ENCODE peak calls at places on chromosome 13, in six cellular contexts. H, R, W, X, T and G are unnamed samples.

GRCh38 chr13:60838581-60838980 is 441.6 kb downstream of the TDRD3 start:
- DNase-seq in X (no peak), W (no peak), R (no peak), H (no peak), T (no peak), G (no peak)

GRCh38 chr13:64234255-64234654 is 2818.6 kb upstream of the PCDH20 start:
- DNase-seq in T (no peak), X (peak), W (peak), R (no peak), H (no peak), G (no peak)

GRCh38 chr13:101739382-101740178 is 287.1 kb downstream of the ITGBL1 start:
- DNase-seq in H (no peak), T (no peak), X (no peak), R (no peak), W (no peak), G (no peak)

GRCh38 chr13:93480553-93481106 is 254.0 kb downstream of the GPC6 start:
- DNase-seq in T (no peak), X (no peak), W (peak), R (no peak), H (no peak), G (no peak)

GRCh38 chr13:101303512-101303911 is 112.8 kb downstream of the NALCN start:
- DNase-seq in R (no peak), T (no peak), X (no peak), W (no peak), H (no peak), G (no peak)

GRCh38 chr13:30453727-30454126 is 12.0 kb downstream of the HMGB1 start:
- DNase-seq in R (no peak), W (peak), X (no peak), H (no peak), T (no peak), G (no peak)

GRCh38 chr13:77494226-77494625 is 41.3 kb upstream of the SCEL start:
- DNase-seq in W (no peak), T (no peak), R (no peak), X (no peak), H (no peak), G (no peak)

GRCh38 chr13:113528798-113529180 is 38.3 kb upstream of the DCUN1D2 start:
- DNase-seq in X (no peak), T (no peak), W (no peak), R (no peak), H (no peak), G (no peak)

GRCh38 chr13:96020941-96021340 is 32.3 kb downstream of the UGGT2 start:
- DNase-seq in W (no peak), T (no peak), H (no peak), X (no peak), R (no peak), G (no peak)

GRCh38 chr13:54226866-54227265 is 1198.3 kb downstream of the OLFM4 start:
- DNase-seq in R (no peak), T (no peak), X (no peak), H (no peak), W (no peak), G (no peak)

GRCh38 chr13:74047925-74048324 is 86.3 kb downstream of the KLF12 start:
- DNase-seq in T (no peak), R (no peak), H (no peak), W (peak), X (no peak), G (no peak)

GRCh38 chr13:26498524-26499208 is 58.8 kb upstream of the WASF3 start:
- DNase-seq in T (no peak), H (no peak), R (no peak), X (peak), W (no peak), G (no peak)

GRCh38 chr13:63184693-63185092 is 1769.0 kb upstream of the PCDH20 start:
- DNase-seq in R (peak), T (no peak), W (peak), H (no peak), X (peak), G (no peak)

GRCh38 chr13:99796175-99796819 is 175.3 kb downstream of the ZIC5 start:
- DNase-seq in X (peak), R (peak), H (no peak), T (no peak), W (peak), G (no peak)

GRCh38 chr13:73268306-73268705 is 209.5 kb downstream of the KLF5 start:
- DNase-seq in H (no peak), X (peak), R (no peak), T (no peak), W (peak), G (no peak)

GRCh38 chr13:94595006-94595942 is 678 bp downstream of the TGDS start:
- DNase-seq in R (no peak), H (peak), W (peak), X (no peak), T (no peak), G (no peak)

GRCh38 chr13:93004919-93005318 is 221.7 kb upstream of the GPC6 start:
- DNase-seq in X (peak), T (no peak), H (no peak), W (peak), R (no peak), G (no peak)

GRCh38 chr13:112350300-112350699 is 25.9 kb upstream of the SPACA7 start:
- DNase-seq in W (no peak), R (no peak), X (no peak), T (no peak), H (no peak), G (no peak)

GRCh38 chr13:102020611-102021216 is 381.1 kb downstream of the FGF14 start:
- DNase-seq in T (no peak), W (no peak), R (no peak), X (peak), H (no peak), G (no peak)

GRCh38 chr13:21901772-21902708 is 231.2 kb downstream of the FGF9 start:
- DNase-seq in R (no peak), X (no peak), T (no peak), W (no peak), H (no peak), G (no peak)

GRCh38 chr13:111924676-111925075 is 142.3 kb upstream of the SOX1 start:
- DNase-seq in H (no peak), W (no peak), R (no peak), X (no peak), T (no peak), G (no peak)

GRCh38 chr13:105336706-105337582 is 1198.5 kb downstream of the EFNB2 start:
- DNase-seq in R (no peak), H (no peak), W (peak), T (no peak), X (peak), G (no peak)

GRCh38 chr13:53778937-53779336 is 750.3 kb downstream of the OLFM4 start:
- DNase-seq in H (no peak), X (no peak), R (no peak), W (no peak), T (no peak), G (no peak)

GRCh38 chr13:25874907-25875306 is 176.9 kb downstream of the SHISA2 start:
- DNase-seq in R (no peak), W (no peak), X (no peak), T (no peak), H (no peak), G (no peak)

GRCh38 chr13:26051231-26052135 is at the start of gene SHISA2:
- DNase-seq in H (no peak), X (no peak), T (no peak), W (peak), R (no peak), G (peak)

GRCh38 chr13:109309625-109310363 is 476.6 kb downstream of the IRS2 start:
- DNase-seq in W (no peak), X (no peak), R (no peak), H (no peak), T (no peak), G (no peak)

GRCh38 chr13:30881191-30881651 is 24.9 kb upstream of the MEDAG start:
- DNase-seq in R (no peak), T (no peak), X (no peak), H (no peak), W (no peak), G (no peak)

GRCh38 chr13:32265726-32266125 is 49.4 kb downstream of the ZAR1L start:
- DNase-seq in H (no peak), X (no peak), T (no peak), W (no peak), R (no peak), G (no peak)

GRCh38 chr13:111900390-111901180 is 166.4 kb upstream of the SOX1 start:
- DNase-seq in R (no peak), T (no peak), X (no peak), W (no peak), H (no peak), G (no peak)

GRCh38 chr13:110199046-110199831 is 107.7 kb downstream of the COL4A1 start:
- DNase-seq in W (no peak), T (no peak), X (no peak), H (no peak), R (no peak), G (no peak)

DNA sequence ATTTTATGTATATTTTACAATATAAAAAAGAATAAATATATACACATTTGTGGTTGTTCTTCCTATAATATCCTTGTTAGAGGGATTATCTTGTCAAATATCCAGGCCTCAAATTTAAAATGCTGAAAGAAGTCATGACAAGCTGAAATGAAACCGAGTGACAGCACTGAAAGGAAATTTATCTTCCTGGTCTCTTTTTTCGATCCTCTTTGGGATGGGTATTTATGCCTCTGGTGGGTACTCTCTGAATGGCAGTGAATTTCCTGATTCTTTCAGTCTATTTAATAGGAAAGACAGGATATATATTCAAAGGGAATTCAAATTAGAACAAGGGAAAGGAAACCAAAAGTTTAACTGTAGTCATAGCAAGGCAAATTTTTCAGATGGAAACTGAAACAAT is 98.0 kb downstream of the DLEU7 start:
- DNase-seq in T (no peak), W (no peak), H (no peak), X (no peak), R (no peak), G (no peak)
- TF ChIP-seq CTCF in T (no peak), W (no peak), H (no peak), X (peak), R (no peak), G (no peak)

GRCh38 chr13:70623260-70623659 is 515.0 kb upstream of the KLHL1 start:
- DNase-seq in R (no peak), H (no peak), T (no peak), W (peak), X (no peak), G (no peak)
- TF ChIP-seq CTCF in R (peak), H (no peak), T (no peak), W (peak), X (no peak), G (peak)

GRCh38 chr13:103539265-103539664 is 473.0 kb upstream of the SLC10A2 start:
- DNase-seq in X (no peak), H (no peak), R (no peak), W (no peak), T (no peak), G (no peak)
- TF ChIP-seq CTCF in X (no peak), H (no peak), R (no peak), W (no peak), T (no peak), G (no peak)

GRCh38 chr13:33973194-33973593 is 155.2 kb downstream of the RFC3 start:
- DNase-seq in T (no peak), H (no peak), R (no peak), W (no peak), X (no peak), G (no peak)
- TF ChIP-seq CTCF in T (no peak), H (no peak), R (no peak), W (no peak), X (no peak), G (no peak)

GRCh38 chr13:39013462-39013861 is 22.8 kb upstream of the STOML3 start:
- DNase-seq in H (no peak), W (no peak), R (no peak), X (no peak), T (no peak), G (no peak)

GRCh38 chr13:39016789-39017188 is 21.1 kb downstream of the PROSER1 start:
- DNase-seq in H (no peak), T (no peak), W (peak), R (no peak), X (no peak), G (no peak)

GRCh38 chr13:39016087-39016486 is 21.8 kb downstream of the PROSER1 start:
- DNase-seq in X (no peak), T (no peak), W (no peak), H (no peak), R (no peak), G (no peak)

DNA sequence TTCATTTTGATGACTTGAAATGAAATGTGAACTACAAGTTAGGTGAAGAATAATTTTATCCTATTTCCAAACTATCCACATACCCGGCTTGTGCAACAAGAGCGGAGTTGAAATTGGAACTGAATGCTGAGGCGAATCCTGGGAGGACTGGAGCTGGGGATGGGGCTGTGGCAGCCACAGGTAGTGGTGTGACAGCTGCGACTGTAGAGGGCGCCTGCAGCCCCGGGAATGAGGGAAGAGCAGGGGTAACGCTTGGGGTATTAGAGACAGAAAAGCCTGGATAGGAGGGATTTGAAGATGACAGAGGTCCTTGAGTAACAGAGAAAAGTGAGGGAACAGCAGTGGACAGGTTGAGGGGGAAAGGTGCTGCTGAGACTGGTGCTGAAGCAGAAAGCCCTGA is 22.0 kb upstream of the STOML3 start:
- DNase-seq in X (no peak), R (no peak), T (no peak), H (no peak), W (no peak), G (no peak)
- TF ChIP-seq CTCF in X (peak), R (no peak), T (no peak), H (no peak), W (no peak), G (peak)

DNA sequence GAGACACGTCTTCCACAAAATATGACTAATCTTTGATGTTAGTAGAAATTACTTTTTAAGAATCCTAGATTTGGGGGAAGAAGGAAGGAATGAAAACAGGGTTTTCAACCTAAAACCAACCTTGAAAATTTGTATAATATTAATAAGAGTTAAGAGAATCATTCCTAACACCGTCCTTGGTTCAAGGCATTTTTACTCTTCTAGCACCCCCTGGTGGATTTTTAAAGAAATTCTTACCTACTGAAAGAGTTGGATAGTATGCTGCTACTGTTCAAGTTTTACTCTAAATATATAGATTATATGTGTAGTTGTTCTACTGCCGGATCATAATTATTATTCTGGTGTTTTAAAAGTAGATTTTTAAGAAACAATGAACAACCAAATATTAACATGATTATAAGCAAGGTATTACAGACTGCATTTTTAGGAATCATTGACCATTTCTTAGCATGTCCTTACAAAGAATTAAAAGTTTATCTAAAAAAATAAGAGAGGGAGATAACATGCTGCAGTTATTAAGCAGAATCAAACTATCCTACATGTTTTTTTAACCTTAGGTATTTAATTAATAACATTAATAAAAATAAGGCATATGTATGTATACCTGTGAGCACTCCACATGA is 7.4 kb upstream of the SLITRK6 start:
- DNase-seq in H (no peak), X (no peak), R (peak), W (peak), T (no peak), G (no peak)
- TF ChIP-seq CTCF in H (no peak), X (peak), R (peak), W (peak), T (no peak), G (peak)

GRCh38 chr13:23741879-23742510 is 147.2 kb downstream of the MIPEP start:
- DNase-seq in X (no peak), W (peak), H (no peak), T (no peak), R (no peak), G (no peak)
- TF ChIP-seq CTCF in X (peak), W (peak), H (no peak), T (no peak), R (peak), G (peak)

GRCh38 chr13:20702945-20703784 is at the start of gene IL17D:
- DNase-seq in R (no peak), T (no peak), W (no peak), X (no peak), H (peak), G (no peak)

GRCh38 chr13:20702530-20702929 is 969 bp upstream of the IL17D start:
- DNase-seq in T (no peak), W (no peak), H (no peak), X (no peak), R (no peak), G (no peak)

GRCh38 chr13:20706661-20707060 is 3.2 kb downstream of the IL17D start:
- DNase-seq in R (no peak), T (no peak), H (no peak), W (no peak), X (no peak), G (no peak)

GRCh38 chr13:20704459-20705069 is 1.1 kb downstream of the IL17D start:
- DNase-seq in R (no peak), T (no peak), H (no peak), W (no peak), X (no peak), G (no peak)

DNA sequence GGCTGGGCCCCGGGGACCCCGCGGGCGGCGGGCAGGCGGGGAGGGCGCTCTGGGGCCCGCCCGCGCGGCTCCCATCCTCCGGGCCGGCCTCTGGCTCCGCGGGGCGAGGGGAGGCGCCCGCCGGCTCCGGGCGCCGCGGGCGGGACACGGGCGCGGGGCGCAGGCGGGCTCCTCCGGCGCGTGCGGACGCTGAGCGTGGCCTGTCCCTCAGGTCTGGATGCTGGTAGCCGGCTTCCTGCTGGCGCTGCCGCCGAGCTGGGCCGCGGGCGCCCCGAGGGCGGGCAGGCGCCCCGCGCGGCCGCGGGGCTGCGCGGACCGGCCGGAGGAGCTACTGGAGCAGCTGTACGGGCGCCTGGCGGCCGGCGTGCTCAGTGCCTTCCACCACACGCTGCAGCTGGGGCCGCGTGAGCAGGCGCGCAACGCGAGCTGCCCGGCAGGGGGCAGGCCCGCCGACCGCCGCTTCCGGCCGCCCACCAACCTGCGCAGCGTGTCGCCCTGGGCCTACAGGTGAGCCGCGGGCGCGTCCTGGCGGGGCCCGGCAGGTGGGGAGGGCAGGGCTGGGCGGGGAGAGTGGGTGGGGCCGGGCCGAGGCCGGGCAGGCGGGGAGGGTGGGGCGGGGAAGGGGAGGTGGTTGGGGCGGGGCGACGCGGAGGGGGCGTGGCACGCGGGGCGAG is 423 bp downstream of the IL17D start:
- DNase-seq in X (peak), R (peak), T (no peak), W (peak), H (peak), G (peak)
- TF ChIP-seq CTCF in X (peak), R (peak), T (peak), W (peak), H (no peak), G (peak)

DNA sequence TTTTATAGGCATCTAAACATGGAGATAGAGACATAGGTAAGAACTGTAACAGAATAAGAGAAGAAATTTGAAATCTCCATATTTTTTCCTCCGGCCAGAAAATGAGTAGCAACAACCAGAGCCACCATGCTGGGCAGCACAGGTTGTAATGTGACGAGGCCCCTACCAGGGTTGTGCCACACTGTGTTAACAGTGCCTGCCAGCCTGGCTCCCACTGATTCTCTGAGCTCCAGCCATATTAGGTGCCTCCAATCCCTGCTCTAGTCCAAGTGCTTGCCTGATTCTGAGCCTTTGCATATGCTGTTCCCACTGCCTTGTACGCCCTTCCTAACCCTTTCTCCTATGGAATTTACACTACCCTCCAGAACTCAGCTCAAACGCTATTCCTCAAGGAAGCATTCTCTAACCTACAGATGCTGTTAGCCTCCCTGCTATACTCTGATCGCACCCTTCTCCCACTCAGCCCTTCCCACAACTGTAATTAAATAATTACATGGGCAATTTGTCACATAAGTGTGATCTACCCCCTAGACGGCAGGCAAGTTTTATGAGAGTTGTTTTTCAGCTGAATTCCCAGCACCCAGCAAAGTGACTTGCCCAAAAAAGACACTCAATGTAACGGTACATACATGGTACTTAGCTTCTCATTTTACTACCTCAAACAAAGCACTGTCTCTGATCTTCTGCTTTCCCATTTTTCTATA is 37.6 kb upstream of the STARD13 start:
- DNase-seq in H (no peak), R (no peak), X (no peak), W (no peak), T (no peak), G (no peak)
- TF ChIP-seq CTCF in H (no peak), R (no peak), X (no peak), W (no peak), T (no peak), G (no peak)